ENCODE peak calls at places on chromosomes 6 and 20, in five cellular contexts. B is A549; K is tibial artery; M is sigmoid colon; H is CD8-positive, alpha-beta memory T cell. E is an unnamed sample. For H3K4me1, the result is how much of the 10 kb centered on the place peaks cover.

GRCh38 chr6:112640895-112641294 is 293.8 kb downstream of the RFPL4B start:
- DNase-seq in B (no peak), K (no peak), M (no peak), H (no peak), E (no peak)

GRCh38 chr6:166006593-166007301 is 160.9 kb downstream of the TBXT start:
- DNase-seq in B (peak), K (no peak), M (no peak), H (no peak), E (peak)

GRCh38 chr20:17490501-17490900 is 40.7 kb downstream of the BFSP1 start:
- DNase-seq in B (no peak), K (no peak), M (peak), H (no peak), E (no peak)

GRCh38 chr6:116533233-116533957 is 12.1 kb downstream of the TRAPPC3L start:
- DNase-seq in B (peak), K (no peak), M (no peak), H (no peak), E (no peak)

GRCh38 chr6:110285306-110286060 is 72.7 kb downstream of the METTL24 start:
- DNase-seq in B (peak), K (no peak), M (no peak), H (no peak), E (no peak)

GRCh38 chr20:56630086-56630493 is 984 bp downstream of the TFAP2C start:
- DNase-seq in B (peak), K (no peak), M (peak), H (no peak), E (peak)

GRCh38 chr6:4774715-4775590 is 1.3 kb upstream of the CDYL start:
- DNase-seq in B (no peak), K (peak), M (peak), H (peak), E (peak)

GRCh38 chr6:69868961-69869360 is 2.6 kb downstream of the COL19A1 start:
- DNase-seq in B (no peak), K (no peak), M (no peak), H (no peak), E (no peak)

GRCh38 chr6:5023923-5024322 is 20.1 kb upstream of the RPP40 start:
- DNase-seq in B (no peak), K (no peak), M (no peak), H (no peak), E (no peak)

GRCh38 chr6:50986319-50986718 is 167.6 kb downstream of the TFAP2B start:
- DNase-seq in B (no peak), K (no peak), M (no peak), H (no peak), E (no peak)

GRCh38 chr6:37456816-37457560 is 24.0 kb downstream of the CMTR1 start:
- DNase-seq in B (no peak), K (no peak), M (peak), H (no peak), E (no peak)

GRCh38 chr6:43220439-43220951 is 8.8 kb downstream of the DNPH1 start:
- DNase-seq in B (no peak), K (no peak), M (peak), H (no peak), E (no peak)

GRCh38 chr6:37731888-37732287 is 34.2 kb upstream of the MDGA1 start:
- DNase-seq in B (peak), K (no peak), M (no peak), H (peak), E (no peak)

GRCh38 chr20:39462436-39462835 is 500.3 kb downstream of the DHX35 start:
- DNase-seq in B (no peak), K (no peak), M (no peak), H (no peak), E (no peak)

GRCh38 chr20:49319204-49319809 is 41.5 kb upstream of the ZNFX1 start:
- DNase-seq in B (no peak), K (no peak), M (no peak), H (no peak), E (no peak)

GRCh38 chr6:47169785-47170685 is 127.9 kb upstream of the ADGRF1 start:
- DNase-seq in B (peak), K (no peak), M (no peak), H (no peak), E (peak)

GRCh38 chr6:140077712-140078551 is 703.5 kb upstream of the CITED2 start:
- DNase-seq in B (no peak), K (no peak), M (no peak), H (no peak), E (no peak)

GRCh38 chr20:37392441-37393195 is 46.7 kb downstream of the SRC start:
- DNase-seq in B (peak), K (no peak), M (no peak), H (no peak), E (peak)

GRCh38 chr20:54985100-54985499 is 509.7 kb downstream of the DOK5 start:
- DNase-seq in B (no peak), K (no peak), M (no peak), H (no peak), E (no peak)

GRCh38 chr20:64269604-64270411 is 14.3 kb downstream of the PCMTD2 start:
- DNase-seq in B (no peak), K (no peak), M (no peak), H (no peak), E (no peak)

GRCh38 chr6:81215092-81215432 is 537.4 kb downstream of the TENT5A start:
- DNase-seq in B (no peak), K (no peak), M (no peak), H (no peak), E (no peak)

GRCh38 chr20:24634855-24635254 is 165.4 kb downstream of the SYNDIG1 start:
- DNase-seq in B (peak), K (no peak), M (no peak), H (no peak), E (peak)

GRCh38 chr20:19958243-19958642 is 58.9 kb upstream of the NAA20 start:
- DNase-seq in B (no peak), K (no peak), M (no peak), H (no peak), E (no peak)

GRCh38 chr20:21323640-21324039 is 20.5 kb downstream of the XRN2 start:
- DNase-seq in B (peak), K (no peak), M (no peak), H (no peak), E (peak)

GRCh38 chr6:135812085-135812526 is 39.4 kb upstream of the PDE7B start:
- DNase-seq in B (peak), K (peak), M (peak), H (no peak), E (no peak)

GRCh38 chr6:113010181-113010580 is 663.1 kb downstream of the RFPL4B start:
- DNase-seq in B (no peak), K (no peak), M (no peak), H (no peak), E (no peak)

GRCh38 chr20:48709744-48710143 is 118.1 kb downstream of the PREX1 start:
- DNase-seq in B (no peak), K (no peak), M (peak), H (no peak), E (no peak)

GRCh38 chr20:10513931-10514575 is 78.9 kb downstream of the SLX4IP start:
- DNase-seq in B (no peak), K (no peak), M (no peak), H (no peak), E (no peak)

GRCh38 chr6:137784583-137784982 is 82.5 kb upstream of the TNFAIP3 start:
- DNase-seq in B (no peak), K (no peak), M (no peak), H (no peak), E (no peak)

GRCh38 chr6:166317261-166318212 is 9.3 kb upstream of the PRR18 start:
- DNase-seq in B (no peak), K (no peak), M (no peak), H (no peak), E (no peak)

GRCh38 chr6:167485186-167485978 is 160.5 kb downstream of the TTLL2 start:
- DNase-seq in B (peak), K (no peak), M (no peak), H (no peak), E (peak)

GRCh38 chr6:34531580-34532201 is 24.4 kb downstream of the SPDEF start:
- DNase-seq in B (peak), K (peak), M (peak), H (no peak), E (peak)

GRCh38 chr6:36244641-36245280 is 25.1 kb upstream of the PNPLA1 start:
- DNase-seq in B (no peak), K (no peak), M (no peak), H (no peak), E (no peak)

GRCh38 chr6:34284563-34285545 is 36.0 kb upstream of the SMIM29 start:
- DNase-seq in B (no peak), K (peak), M (peak), H (no peak), E (no peak)

GRCh38 chr6:30101423-30101938 is 11.4 kb downstream of the TRIM31 start:
- DNase-seq in B (no peak), K (no peak), M (no peak), H (no peak), E (no peak)

GRCh38 chr6:32886674-32887383 is 32.8 kb downstream of the PSMB9 start:
- DNase-seq in B (peak), K (peak), M (no peak), H (no peak), E (peak)

GRCh38 chr20:45366192-45366591 is 3.2 kb downstream of the SYS1 start:
- DNase-seq in B (no peak), K (no peak), M (no peak), H (no peak), E (no peak)
- H3K4me1 ChIP-seq in B (under half), K (under half), M (under half), H (half or more), E (under half)

GRCh38 chr6:107361568-107362270 is 97.6 kb downstream of the PDSS2 start:
- DNase-seq in B (no peak), K (no peak), M (no peak), H (no peak), E (peak)
- H3K27ac ChIP-seq in B (no peak), K (no peak), M (no peak), H (no peak), E (peak)

DNA sequence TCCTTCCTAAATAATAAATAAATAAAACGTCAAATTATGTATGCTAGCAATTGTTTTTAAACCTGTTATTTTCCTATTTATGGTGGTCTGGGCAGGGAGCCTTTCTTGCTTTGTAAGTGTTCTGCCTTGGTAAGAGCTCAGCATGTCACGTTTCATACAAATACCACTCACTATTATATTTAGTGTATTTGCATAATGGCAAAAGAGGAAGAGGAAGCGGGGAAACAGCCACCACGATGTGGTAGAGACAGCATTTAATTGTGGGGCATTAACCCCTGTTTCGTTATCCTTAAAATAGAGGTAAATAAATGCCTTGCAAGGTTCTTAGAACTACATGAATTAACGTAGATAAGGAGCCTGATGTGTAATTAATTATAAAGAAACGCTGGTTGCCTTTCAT is 2.0 kb downstream of the ABRACL start:
- DNase-seq in B (no peak), K (no peak), M (no peak), H (no peak), E (no peak)
- H3K4me3 ChIP-seq in B (no peak), K (no peak), M (no peak), H (peak), E (no peak)

GRCh38 chr6:322205-322930 is 30.1 kb downstream of the DUSP22 start:
- DNase-seq in B (no peak), K (no peak), M (peak), H (no peak), E (no peak)

GRCh38 chr6:322940-323729 is 30.8 kb downstream of the DUSP22 start:
- DNase-seq in B (no peak), K (no peak), M (peak), H (no peak), E (no peak)

GRCh38 chr6:324729-325125 is 32.4 kb downstream of the DUSP22 start:
- DNase-seq in B (no peak), K (no peak), M (peak), H (no peak), E (no peak)

GRCh38 chr6:324116-324728 is 31.9 kb downstream of the DUSP22 start:
- DNase-seq in B (no peak), K (no peak), M (peak), H (no peak), E (no peak)

DNA sequence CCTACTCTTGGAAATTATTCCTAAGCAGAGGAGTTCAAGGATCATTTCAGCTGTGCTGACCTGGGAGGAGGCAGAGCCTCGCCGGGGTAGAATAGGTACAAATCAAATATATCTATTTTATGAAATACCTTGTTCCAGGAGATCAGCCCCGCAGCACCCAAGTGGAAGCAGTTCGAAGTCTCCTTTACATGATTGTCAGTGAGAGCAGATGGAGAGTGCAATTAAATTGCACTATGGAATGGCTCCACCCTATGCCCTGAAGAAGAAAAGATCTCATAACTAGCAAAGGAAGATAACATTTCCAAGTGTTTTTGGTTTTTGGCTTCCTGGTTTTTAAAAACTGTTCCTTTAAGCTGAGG is 31.4 kb downstream of the DUSP22 start:
- DNase-seq in B (no peak), K (no peak), M (peak), H (no peak), E (no peak)
- H3K4me1 ChIP-seq in B (under half), K (under half), M (under half), H (under half), E (under half)

GRCh38 chr6:52598824-52599190 is 21.9 kb upstream of the TRAM2 start:
- DNase-seq in B (no peak), K (no peak), M (no peak), H (no peak), E (no peak)

GRCh38 chr6:52595796-52596130 is 18.9 kb upstream of the TRAM2 start:
- DNase-seq in B (no peak), K (no peak), M (no peak), H (no peak), E (no peak)

GRCh38 chr6:52598123-52598823 is 21.4 kb upstream of the TRAM2 start:
- DNase-seq in B (peak), K (peak), M (peak), H (no peak), E (peak)

GRCh38 chr6:52596371-52597028 is 19.6 kb upstream of the TRAM2 start:
- DNase-seq in B (no peak), K (no peak), M (no peak), H (no peak), E (peak)

DNA sequence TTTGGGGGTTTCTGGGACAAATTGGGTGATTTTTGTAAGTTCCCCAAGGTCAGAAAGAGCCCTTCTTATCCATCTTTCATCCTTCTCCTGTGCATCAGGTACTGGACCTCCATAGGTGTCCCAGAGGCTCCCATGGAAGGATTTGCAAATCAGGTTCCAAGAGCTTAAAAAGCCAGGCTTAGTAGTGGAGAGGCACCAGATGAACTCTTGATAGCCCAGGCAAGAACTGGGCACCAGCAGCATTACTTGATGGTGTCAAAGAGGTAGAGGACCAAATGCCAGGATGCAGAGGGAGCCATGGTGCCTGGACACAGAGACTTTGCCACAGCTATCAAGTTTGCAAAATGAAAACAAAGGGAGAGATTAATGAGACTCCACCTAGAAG is 20.9 kb upstream of the TRAM2 start:
- DNase-seq in B (no peak), K (no peak), M (no peak), H (no peak), E (no peak)
- H3K27ac ChIP-seq in B (peak), K (peak), M (peak), H (no peak), E (no peak)